ENCODE peak calls at places on chromosomes 5 and 9, in five cellular contexts. T, H, F, P and M are unnamed samples. For H3K4me1, the result is how much of the 10 kb centered on the place peaks cover.

GRCh38 chr5:67989457-67989856 is 226.1 kb upstream of the PIK3R1 start:
- DNase-seq in H (no peak), F (no peak), P (no peak), T (peak), M (peak)

GRCh38 chr5:149802008-149802407 is 71.9 kb downstream of the PPARGC1B start:
- DNase-seq in H (no peak), P (no peak), T (no peak), F (no peak), M (no peak)

GRCh38 chr5:142122116-142122515 is 13.5 kb downstream of the NDFIP1 start:
- DNase-seq in H (no peak), T (no peak), P (no peak), F (no peak), M (no peak)

GRCh38 chr5:181059297-181060230 is 19.5 kb downstream of the BTNL9 start:
- DNase-seq in F (no peak), H (peak), P (no peak), T (no peak), M (no peak)

GRCh38 chr5:79774171-79774854 is 84.7 kb downstream of the CMYA5 start:
- DNase-seq in F (peak), T (peak), P (no peak), H (peak), M (peak)

GRCh38 chr5:139808481-139809330 is 13.1 kb downstream of the PSD2 start:
- DNase-seq in P (peak), T (no peak), H (peak), F (no peak), M (peak)

GRCh38 chr9:20340161-20340861 is 282.0 kb downstream of the MLLT3 start:
- DNase-seq in H (no peak), P (peak), F (no peak), T (no peak), M (no peak)

GRCh38 chr5:61617995-61618525 is 286.0 kb downstream of the ZSWIM6 start:
- DNase-seq in F (no peak), P (no peak), H (no peak), T (no peak), M (no peak)

GRCh38 chr9:134585746-134586706 is 55.6 kb upstream of the COL5A1 start:
- DNase-seq in F (no peak), H (peak), P (no peak), T (peak), M (peak)

GRCh38 chr5:175513726-175514125 is 35.4 kb downstream of the SFXN1 start:
- DNase-seq in H (no peak), T (no peak), F (no peak), P (no peak), M (no peak)

GRCh38 chr5:141869040-141869439 is 9.2 kb downstream of the PCDH1 start:
- DNase-seq in F (no peak), P (no peak), H (peak), T (no peak), M (no peak)

GRCh38 chr5:172834570-172835245 is 657 bp downstream of the ERGIC1 start:
- DNase-seq in F (no peak), T (peak), P (no peak), H (peak), M (peak)

GRCh38 chr5:81140942-81141341 is 92.2 kb upstream of the CKMT2 start:
- DNase-seq in T (no peak), H (no peak), P (no peak), F (no peak), M (peak)

GRCh38 chr9:137029058-137029922 is 1.3 kb upstream of the ABCA2 start:
- DNase-seq in H (peak), P (peak), T (peak), F (no peak), M (peak)

GRCh38 chr5:165334186-165334585 is 1828.8 kb downstream of the MAT2B start:
- DNase-seq in P (no peak), H (no peak), T (no peak), F (no peak), M (no peak)

GRCh38 chr5:177373806-177374205 is 10.4 kb upstream of the SLC34A1 start:
- DNase-seq in H (peak), F (no peak), P (no peak), T (no peak), M (no peak)

GRCh38 chr9:134413890-134414731 is 87.9 kb downstream of the RXRA start:
- DNase-seq in T (peak), F (no peak), H (no peak), P (no peak), M (peak)

GRCh38 chr5:32326216-32326772 is 13.6 kb upstream of the MTMR12 start:
- DNase-seq in H (no peak), T (no peak), P (no peak), F (no peak), M (peak)

GRCh38 chr5:137318027-137318426 is 181.1 kb downstream of the SPOCK1 start:
- DNase-seq in F (no peak), P (no peak), T (no peak), H (no peak), M (no peak)

GRCh38 chr9:120935383-120935857 is 8.8 kb upstream of the TRAF1 start:
- DNase-seq in P (no peak), H (no peak), T (no peak), F (no peak), M (peak)

GRCh38 chr9:98764351-98764750 is 32.0 kb downstream of the ANKS6 start:
- DNase-seq in H (no peak), P (no peak), T (no peak), F (no peak), M (no peak)

GRCh38 chr9:99076483-99077171 is 28.3 kb upstream of the TGFBR1 start:
- DNase-seq in H (no peak), T (no peak), F (no peak), P (no peak), M (no peak)

GRCh38 chr9:20873240-20873860 is 158.1 kb downstream of the HACD4 start:
- DNase-seq in P (no peak), T (peak), H (no peak), F (no peak), M (peak)

GRCh38 chr5:26518065-26518464 is 520.3 kb downstream of the CDH9 start:
- DNase-seq in T (no peak), P (peak), H (no peak), F (peak), M (no peak)

GRCh38 chr9:134781895-134782294 is 98.7 kb upstream of the FCN2 start:
- DNase-seq in P (no peak), F (no peak), T (no peak), H (peak), M (no peak)

GRCh38 chr5:101390317-101390908 is 487.3 kb upstream of the ST8SIA4 start:
- DNase-seq in H (peak), F (no peak), P (peak), T (peak), M (peak)

DNA sequence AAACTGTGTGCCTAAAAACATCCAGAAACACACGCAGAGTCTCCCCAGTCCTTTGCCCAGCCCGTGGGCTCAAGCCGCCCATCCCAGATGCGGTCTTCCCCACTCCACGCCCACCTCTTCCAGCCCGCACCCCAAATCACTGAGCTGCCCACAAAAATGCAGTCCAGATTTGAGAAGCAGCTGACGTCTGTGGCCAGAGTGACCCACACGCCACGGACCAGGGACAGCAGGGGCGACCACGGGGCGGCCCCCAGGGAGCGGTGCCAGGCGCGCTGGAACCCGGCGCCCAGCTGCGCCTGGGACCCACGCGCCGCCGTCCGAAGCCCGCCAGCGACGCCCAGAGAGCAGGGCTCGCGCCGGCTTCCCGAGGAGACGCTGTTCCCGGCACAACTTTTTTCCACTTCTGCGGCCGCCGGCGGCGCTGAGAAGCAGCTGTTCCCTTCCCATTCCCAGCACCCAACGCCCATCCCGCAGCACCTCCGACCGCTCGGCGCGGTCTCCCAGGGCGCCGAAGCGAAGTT is 674 bp downstream of the LHFPL2 start:
- DNase-seq in P (no peak), T (peak), H (peak), F (no peak), M (peak)
- H3K18ac ChIP-seq in P (peak), T (peak), H (peak), F (peak), M (peak)

GRCh38 chr5:14164764-14165163 is 21.6 kb downstream of the TRIO start:
- DNase-seq in F (no peak), P (no peak), H (no peak), T (no peak), M (no peak)
- H2BK12ac ChIP-seq in F (no peak), P (no peak), H (no peak), T (peak), M (no peak)

GRCh38 chr5:158748535-158748934 is 351.2 kb downstream of the EBF1 start:
- DNase-seq in F (no peak), H (no peak), P (no peak), T (no peak), M (no peak)
- H3K4me1 ChIP-seq in F (under half), H (under half), P (under half), T (under half), M (under half)

GRCh38 chr9:77585335-77585786 is 62.8 kb downstream of the GNA14 start:
- DNase-seq in F (peak), T (no peak), P (no peak), H (peak), M (no peak)
- H3K18ac ChIP-seq in F (peak), T (no peak), P (no peak), H (peak), M (no peak)

GRCh38 chr5:158786390-158786789 is 313.3 kb downstream of the EBF1 start:
- DNase-seq in F (no peak), H (no peak), P (no peak), T (no peak), M (no peak)
- H2BK12ac ChIP-seq in F (no peak), H (no peak), P (no peak), T (no peak), M (no peak)